ENCODE peak calls at places on chromosome 2, in six cellular contexts. V is HT1080; U is SK-N-SH; H is A549; B is RWPE1; C is activated T-cell treated with anti-CD3 and anti-CD28 coated beads, Interleukin-2, amount 50 U/mL, for 72 hours. F is an unnamed sample.

GRCh38 chr2:188039307-188039706 is 252.4 kb upstream of the GULP1 start:
- DNase-seq in B (no peak), V (no peak), U (no peak), C (no peak), H (no peak), F (no peak)

GRCh38 chr2:88690591-88691338 is 708 bp upstream of the RPIA start:
- DNase-seq in H (peak; percentile 55), V (no peak), B (peak; percentile 73), U (peak; percentile 32), C (peak; percentile 60), F (peak; percentile 9)

GRCh38 chr2:231717281-231718180 is 9.2 kb downstream of the PTMA start:
- DNase-seq in C (no peak), H (peak; percentile 75), B (no peak), V (peak; percentile 76), U (peak; percentile 58), F (peak; percentile 80)

GRCh38 chr2:127611076-127611925 is 34.7 kb upstream of the GPR17 start:
- DNase-seq in B (no peak), C (no peak), U (no peak), V (no peak), H (no peak), F (no peak)

GRCh38 chr2:27863146-27863545 is 27.0 kb downstream of the RBKS start:
- DNase-seq in U (no peak), B (no peak), C (no peak), H (no peak), V (no peak), F (no peak)

GRCh38 chr2:177467646-177468045 is 75.1 kb downstream of the AGPS start:
- DNase-seq in C (no peak), U (no peak), B (peak; percentile 26), V (peak; percentile 48), H (no peak), F (no peak)

GRCh38 chr2:36352711-36353110 is 2.9 kb upstream of the CRIM1 start:
- DNase-seq in C (no peak), V (peak; percentile 66), H (peak; percentile 66), B (no peak), U (no peak), F (no peak)

GRCh38 chr2:174495365-174496012 is 8.7 kb upstream of the GPR155 start:
- DNase-seq in U (no peak), H (no peak), C (no peak), V (no peak), B (no peak), F (no peak)

GRCh38 chr2:70942900-70943871 is 7.5 kb downstream of the ATP6V1B1 start:
- DNase-seq in H (no peak), B (no peak), C (no peak), U (peak; percentile 73), V (no peak), F (no peak)

GRCh38 chr2:176763871-176764404 is 448.7 kb upstream of the HNRNPA3 start:
- DNase-seq in C (no peak), B (no peak), V (no peak), H (no peak), U (no peak), F (no peak)

F was measured in H4.